ENCODE peak calls at places on chromosomes 2 and 18, in five cellular contexts. Z is cardiac fibroblast; Y is SW480; U is activated T-helper 1 cell treated with anti-CD3 and anti-CD28 coated beads, Interleukin-2, amount 50 U/mL, for 16 hours; W is astrocyte. B is an unnamed sample.

GRCh38 chr2:217204358-217204757 is 344.5 kb upstream of the TNP1 start:
- DNase-seq in Z (peak), Y (no peak), U (no peak), W (peak), B (no peak)

GRCh38 chr2:37683241-37683640 is 11.8 kb upstream of the CDC42EP3 start:
- DNase-seq in Z (no peak), Y (no peak), U (no peak), W (no peak), B (no peak)

GRCh38 chr2:75042823-75043222 is 84.4 kb downstream of the POLE4 start:
- DNase-seq in Z (no peak), Y (no peak), U (no peak), W (no peak), B (no peak)

GRCh38 chr2:65778126-65778525 is 345.7 kb upstream of the SPRED2 start:
- DNase-seq in Z (no peak), Y (no peak), U (no peak), W (no peak), B (no peak)

GRCh38 chr18:6132751-6133368 is 237.5 kb upstream of the TMEM200C start:
- DNase-seq in Z (no peak), Y (no peak), U (no peak), W (no peak), B (no peak)

GRCh38 chr2:69581774-69582581 is 61.6 kb downstream of the AAK1 start:
- DNase-seq in Z (peak), Y (no peak), U (no peak), W (peak), B (no peak)

GRCh38 chr2:41483221-41483620 is 564.6 kb upstream of the PKDCC start:
- DNase-seq in Z (no peak), Y (no peak), U (no peak), W (no peak), B (no peak)

GRCh38 chr2:44680983-44681481 is 260.5 kb upstream of the SIX3 start:
- DNase-seq in Z (no peak), Y (no peak), U (no peak), W (no peak), B (no peak)

GRCh38 chr2:70242552-70242951 is 5.9 kb downstream of the TIA1 start:
- DNase-seq in Z (no peak), Y (no peak), U (no peak), W (no peak), B (no peak)

GRCh38 chr18:29164020-29164706 is 987.2 kb upstream of the CDH2 start:
- DNase-seq in Z (peak), Y (no peak), U (no peak), W (peak), B (no peak)

GRCh38 chr18:63105636-63106316 is 213.8 kb downstream of the BCL2 start:
- DNase-seq in Z (no peak), Y (no peak), U (no peak), W (no peak), B (no peak)

GRCh38 chr2:191552036-191552435 is 125.9 kb upstream of the NABP1 start:
- DNase-seq in Z (no peak), Y (no peak), U (no peak), W (no peak), B (peak)

GRCh38 chr2:26570083-26570430 is 71.1 kb downstream of the CIB4 start:
- DNase-seq in Z (no peak), Y (no peak), U (no peak), W (no peak), B (no peak)

GRCh38 chr18:22465859-22466602 is 48.3 kb upstream of the CTAGE1 start:
- DNase-seq in Z (peak), Y (peak), U (no peak), W (peak), B (no peak)

GRCh38 chr2:180722551-180723239 is 257.7 kb upstream of the UBE2E3 start:
- DNase-seq in Z (peak), Y (no peak), U (no peak), W (peak), B (no peak)

GRCh38 chr2:128262315-128263253 is 56.1 kb downstream of the HS6ST1 start:
- DNase-seq in Z (no peak), Y (no peak), U (no peak), W (no peak), B (no peak)

GRCh38 chr2:144914622-144915230 is 394.8 kb upstream of the ZEB2 start:
- DNase-seq in Z (no peak), Y (peak), U (no peak), W (peak), B (no peak)

GRCh38 chr18:42614619-42615293 is 500.7 kb downstream of the RIT2 start:
- DNase-seq in Z (peak), Y (no peak), U (no peak), W (peak), B (peak)

GRCh38 chr2:8984855-8985254 is 18.6 kb downstream of the MBOAT2 start:
- DNase-seq in Z (no peak), Y (no peak), U (no peak), W (no peak), B (no peak)

GRCh38 chr2:152347076-152347475 is 12.1 kb downstream of the FMNL2 start:
- DNase-seq in Z (peak), Y (peak), U (no peak), W (peak), B (no peak)

GRCh38 chr2:18169121-18169786 is 290.8 kb downstream of the KCNS3 start:
- DNase-seq in Z (peak), Y (peak), U (no peak), W (no peak), B (no peak)

GRCh38 chr2:84942166-84942565 is 28.8 kb upstream of the KCMF1 start:
- DNase-seq in Z (no peak), Y (no peak), U (no peak), W (no peak), B (no peak)

GRCh38 chr2:63881208-63881607 is 39.5 kb downstream of the UGP2 start:
- DNase-seq in Z (no peak), Y (no peak), U (no peak), W (no peak), B (no peak)

GRCh38 chr2:175743020-175743419 is 259.0 kb downstream of the LNPK start:
- DNase-seq in Z (peak), Y (no peak), U (no peak), W (peak), B (no peak)

GRCh38 chr2:227482638-227483340 is 10.8 kb downstream of the AGFG1 start:
- DNase-seq in Z (peak), Y (no peak), U (no peak), W (no peak), B (no peak)

GRCh38 chr18:10659000-10659399 is 133.2 kb downstream of the NAPG start:
- DNase-seq in Z (no peak), Y (no peak), U (no peak), W (no peak), B (no peak)

GRCh38 chr18:42030586-42031182 is 75.7 kb downstream of the PIK3C3 start:
- DNase-seq in Z (peak), Y (no peak), U (no peak), W (peak), B (no peak)

GRCh38 chr2:174153757-174154680 is 94.3 kb downstream of the OLA1 start:
- DNase-seq in Z (peak), Y (no peak), U (no peak), W (peak), B (no peak)

GRCh38 chr2:231395188-231396057 is at the start of gene B3GNT7:
- DNase-seq in Z (no peak), Y (no peak), U (no peak), W (no peak), B (no peak)

GRCh38 chr2:210577263-210578071 is 21.1 kb downstream of the CPS1 start:
- DNase-seq in Z (peak), Y (peak), U (no peak), W (peak), B (peak)

GRCh38 chr2:3186766-3187165 is 190.9 kb downstream of the EIPR1 start:
- DNase-seq in Z (no peak), Y (no peak), U (no peak), W (no peak), B (no peak)